ENCODE peak calls at places on chromosomes 7 and 10, in nine cellular contexts. K is GM13977, J is left ventricle myocardium inferior, N is NCI-H345, F is T1000, Y is activated B cell treated with CpG ODN at 0.5 μM for 24 hours, L is T-helper 9 cell, A is 8988T, D is fibroblast of villous mesenchyme. B is an unnamed sample.

GRCh38 chr7:100407285-100408180 is 21.0 kb downstream of the ZCWPW1 start:
- DNase-seq in J (no peak), D (peak; percentile 81), F (no peak), A (no peak), L (no peak), K (peak; percentile 68), N (peak; percentile 59), Y (no peak), B (peak; percentile 11)

GRCh38 chr10:28873540-28873939 is 196.2 kb downstream of the BAMBI start:
- DNase-seq in J (no peak), A (no peak), N (no peak), Y (no peak), L (no peak), F (no peak), K (no peak), D (no peak), B (no peak)

GRCh38 chr7:780056-780455 is 52.2 kb upstream of the SUN1 start:
- DNase-seq in A (no peak), J (peak; percentile 56), N (no peak), L (no peak), F (no peak), K (no peak), D (no peak), Y (no peak), B (no peak)

GRCh38 chr10:100293067-100293466 is 6.6 kb upstream of the BLOC1S2 start:
- DNase-seq in J (no peak), K (no peak), N (no peak), F (no peak), D (no peak), A (no peak), Y (no peak), L (no peak), B (no peak)

GRCh38 chr10:133013478-133013877 is 71.1 kb upstream of the CFAP46 start:
- DNase-seq in J (peak; percentile 39), F (no peak), L (no peak), D (no peak), K (no peak), Y (no peak), A (no peak), N (no peak), B (no peak)

GRCh38 chr7:110142939-110143526 is 947.9 kb upstream of the LRRN3 start:
- DNase-seq in K (no peak), A (no peak), Y (no peak), J (no peak), N (no peak), F (no peak), L (no peak), D (no peak), B (no peak)

GRCh38 chr10:51014680-51015425 is 59.4 kb upstream of the PRKG1 start:
- DNase-seq in N (no peak), K (no peak), F (no peak), Y (no peak), J (no peak), A (no peak), L (no peak), D (peak; percentile 78), B (no peak)

GRCh38 chr10:127875916-127876315 is 16.8 kb downstream of the CLRN3 start:
- DNase-seq in D (no peak), K (no peak), L (no peak), Y (no peak), J (no peak), N (no peak), A (no peak), F (no peak), B (no peak)

GRCh38 chr7:115146148-115146547 is 224.3 kb downstream of the MDFIC start:
- DNase-seq in D (no peak), F (no peak), A (no peak), J (no peak), N (no peak), Y (no peak), K (no peak), L (no peak), B (no peak)

GRCh38 chr10:2589226-2589625 is 478.1 kb upstream of the PFKP start:
- DNase-seq in N (no peak), A (no peak), K (no peak), Y (no peak), L (no peak), F (no peak), J (no peak), D (no peak), B (no peak)

GRCh38 chr10:116723428-116724281 is 18.7 kb downstream of the HSPA12A start:
- DNase-seq in Y (no peak), N (no peak), F (no peak), J (no peak), K (no peak), L (peak; percentile 37), D (no peak), A (no peak), B (peak; percentile 27)

GRCh38 chr7:44195901-44196300 is 4.9 kb upstream of the YKT6 start:
- DNase-seq in A (no peak), N (no peak), F (no peak), K (no peak), J (no peak), D (no peak), Y (no peak), L (no peak), B (no peak)

GRCh38 chr10:126052171-126052570 is 155.8 kb downstream of the FANK1 start:
- DNase-seq in Y (no peak), N (no peak), L (no peak), D (no peak), F (no peak), K (no peak), A (no peak), J (no peak), B (no peak)

GRCh38 chr10:49457686-49458085 is 61.8 kb upstream of the DRGX start:
- DNase-seq in L (no peak), Y (no peak), J (no peak), F (no peak), A (no peak), N (no peak), D (peak; percentile 77), K (no peak), B (no peak)

GRCh38 chr10:117007080-117007479 is 2.1 kb upstream of the SHTN1 start:
- DNase-seq in A (peak; percentile 20), J (no peak), L (no peak), K (no peak), D (peak; percentile 71), F (no peak), N (no peak), Y (no peak), B (no peak)

GRCh38 chr7:134693256-134693655 is 46.6 kb downstream of the BPGM start:
- DNase-seq in F (peak; percentile 65), A (no peak), J (no peak), N (no peak), D (peak; percentile 90), L (no peak), K (no peak), Y (no peak), B (no peak)

GRCh38 chr7:128781126-128781525 is 5.5 kb upstream of the OPN1SW start:
- DNase-seq in L (no peak), A (no peak), K (no peak), J (no peak), Y (no peak), F (no peak), N (no peak), D (no peak), B (no peak)

GRCh38 chr7:143331179-143331825 is 15.4 kb downstream of the CLCN1 start:
- DNase-seq in D (peak; percentile 80), Y (no peak), L (no peak), F (peak; percentile 66), N (no peak), J (no peak), A (no peak), K (no peak), B (no peak)

GRCh38 chr10:106560925-106561640 is 603.4 kb downstream of the SORCS1 start:
- DNase-seq in D (peak; percentile 53), K (no peak), A (no peak), Y (no peak), J (no peak), F (peak; percentile 46), L (no peak), N (no peak), B (no peak)

GRCh38 chr10:48455392-48456151 is 149.1 kb downstream of the MAPK8 start:
- DNase-seq in Y (peak; percentile 10), K (no peak), A (no peak), J (no peak), F (no peak), N (no peak), L (no peak), D (no peak), B (no peak)

GRCh38 chr7:96327429-96327828 is 5.5 kb upstream of the SLC25A13 start:
- DNase-seq in L (no peak), D (no peak), J (no peak), N (peak; percentile 83), A (no peak), K (no peak), F (no peak), Y (no peak), B (no peak)

GRCh38 chr7:8125680-8126444 is 136.1 kb downstream of the ICA1 start:
- DNase-seq in N (no peak), F (no peak), D (no peak), J (no peak), K (peak; percentile 53), A (no peak), L (peak; percentile 64), Y (peak; percentile 40), B (peak; percentile 76)

GRCh38 chr10:87658383-87658795 is 1.3 kb upstream of the PAPSS2 start:
- DNase-seq in Y (no peak), N (peak; percentile 81), F (no peak), J (no peak), K (no peak), D (no peak), A (no peak), L (no peak), B (no peak)

GRCh38 chr7:111986601-111987000 is 219.6 kb downstream of the DOCK4 start:
- DNase-seq in K (no peak), Y (no peak), N (no peak), J (no peak), F (no peak), A (no peak), D (no peak), L (no peak), B (no peak)

GRCh38 chr10:100562008-100562672 is 26.4 kb downstream of the HIF1AN start:
- DNase-seq in N (no peak), A (peak; percentile 78), J (peak; percentile 38), Y (peak; percentile 62), F (no peak), L (peak; percentile 68), D (peak; percentile 45), K (peak; percentile 89), B (peak; percentile 72)